ENCODE peak calls at places on chromosomes 5 and 9, in seven cellular contexts. P is IMR-90, H is H9, C is H1, U is mesenchymal stem cell, M is neuronal stem cell, Z is trophoblast cell. N is an unnamed sample.

GRCh38 chr5:181167814-181168488 is 20.6 kb downstream of the OR2V2 start:
- DNase-seq in P (no peak), H (peak), C (peak), U (no peak), M (no peak), Z (no peak), N (peak)

GRCh38 chr5:141547488-141547887 is 58.6 kb downstream of the PCDHGC5 start:
- DNase-seq in P (peak), H (no peak), C (no peak), U (peak), M (no peak), Z (no peak), N (peak)

GRCh38 chr9:111728617-111729366 is 65.9 kb downstream of the SHOC1 start:
- DNase-seq in P (peak), H (no peak), C (no peak), U (peak), M (no peak), Z (no peak), N (no peak)

GRCh38 chr5:109483395-109483974 is 73.7 kb upstream of the PJA2 start:
- DNase-seq in P (no peak), H (no peak), C (no peak), U (no peak), M (no peak), Z (no peak), N (peak)

GRCh38 chr5:133400831-133401351 is 211.4 kb downstream of the FSTL4 start:
- DNase-seq in P (no peak), H (peak), C (peak), U (no peak), M (no peak), Z (no peak), N (peak)

GRCh38 chr5:15774632-15775031 is 274.7 kb downstream of the FBXL7 start:
- DNase-seq in P (no peak), H (no peak), C (no peak), U (no peak), M (peak), Z (no peak), N (peak)

GRCh38 chr5:37792976-37793328 is 46.9 kb downstream of the GDNF start:
- DNase-seq in P (peak), H (no peak), C (no peak), U (peak), M (no peak), Z (peak), N (no peak)

GRCh38 chr9:37675661-37676060 is 24.9 kb downstream of the FRMPD1 start:
- DNase-seq in P (no peak), H (no peak), C (no peak), U (no peak), M (no peak), Z (no peak), N (no peak)

GRCh38 chr9:7237473-7238243 is 479.9 kb downstream of the KDM4C start:
- DNase-seq in P (peak), H (no peak), C (no peak), U (peak), M (no peak), Z (no peak), N (no peak)

GRCh38 chr5:38783011-38783551 is 62.7 kb upstream of the OSMR start:
- DNase-seq in P (peak), H (no peak), C (no peak), U (peak), M (no peak), Z (peak), N (peak)

GRCh38 chr9:133344979-133345378 is 3.0 kb downstream of the MED22 start:
- DNase-seq in P (no peak), H (no peak), C (no peak), U (no peak), M (no peak), Z (no peak), N (no peak)

GRCh38 chr9:94150279-94150828 is 66.1 kb downstream of the PTPDC1 start:
- DNase-seq in P (no peak), H (no peak), C (no peak), U (no peak), M (no peak), Z (no peak), N (no peak)

GRCh38 chr9:94147776-94148175 is 63.5 kb downstream of the PTPDC1 start:
- DNase-seq in P (no peak), H (no peak), C (no peak), U (no peak), M (no peak), Z (no peak), N (no peak)

GRCh38 chr9:94150890-94151660 is 66.8 kb downstream of the PTPDC1 start:
- DNase-seq in P (no peak), H (no peak), C (no peak), U (peak), M (no peak), Z (no peak), N (peak)

GRCh38 chr9:94149696-94150095 is 65.4 kb downstream of the PTPDC1 start:
- DNase-seq in P (no peak), H (no peak), C (no peak), U (no peak), M (no peak), Z (no peak), N (no peak)

DNA sequence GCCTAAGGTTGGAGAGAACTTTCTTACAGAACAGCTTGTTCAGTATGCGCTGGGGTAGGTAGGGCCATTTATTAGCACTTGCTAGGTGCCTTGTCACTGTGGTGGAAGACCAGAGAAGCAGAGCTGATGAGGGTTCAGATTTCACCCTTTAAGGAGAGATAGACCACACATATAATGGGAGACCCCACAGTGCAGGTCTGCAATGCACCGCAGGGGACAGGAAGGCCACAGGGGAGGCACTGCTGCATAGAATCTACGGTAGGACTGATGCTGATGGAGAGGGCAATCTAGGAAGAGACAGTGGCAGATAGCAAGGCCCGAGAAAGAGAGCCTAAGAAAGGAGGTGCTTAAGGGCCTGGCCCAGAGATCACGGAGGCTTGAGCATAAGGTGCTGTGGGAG is 64.2 kb downstream of the PTPDC1 start:
- DNase-seq in P (no peak), H (no peak), C (no peak), U (no peak), M (no peak), Z (no peak), N (peak)
- H4K8ac ChIP-seq in P (no peak), H (no peak), C (no peak), U (no peak), M (no peak), Z (no peak), N (no peak)

DNA sequence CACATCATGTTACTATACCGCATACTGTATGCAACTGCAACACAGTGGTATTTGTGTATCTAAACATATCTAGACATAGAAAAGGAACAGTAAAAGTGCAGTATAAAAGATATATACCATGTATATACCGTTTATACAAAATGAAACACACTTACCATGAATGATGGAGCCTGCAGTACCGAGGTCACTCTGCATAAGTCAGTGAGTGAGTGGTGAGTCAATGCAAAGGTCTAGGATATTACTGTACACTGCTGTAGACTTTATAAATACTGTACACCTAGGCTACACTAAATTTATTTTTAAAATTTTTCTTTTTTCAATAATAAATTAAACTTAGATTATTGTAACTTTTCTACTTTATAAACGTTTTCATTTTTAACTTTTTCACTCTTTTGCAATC is 29.3 kb downstream of the PRELID2 start:
- DNase-seq in P (peak), H (no peak), C (no peak), U (no peak), M (no peak), Z (no peak), N (no peak)
- H4K8ac ChIP-seq in P (no peak), H (no peak), C (no peak), U (no peak), M (no peak), Z (no peak), N (no peak)

GRCh38 chr5:162657076-162657475 is 589.5 kb downstream of the GABRG2 start:
- DNase-seq in P (no peak), H (no peak), C (no peak), U (no peak), M (no peak), Z (no peak), N (peak)
- H4K8ac ChIP-seq in P (no peak), H (no peak), C (no peak), U (no peak), M (no peak), Z (no peak), N (no peak)

GRCh38 chr9:126363847-126364671 is 37.4 kb downstream of the MVB12B start:
- DNase-seq in P (peak), H (no peak), C (no peak), U (peak), M (no peak), Z (no peak), N (no peak)
- H4K8ac ChIP-seq in P (no peak), H (no peak), C (no peak), U (no peak), M (no peak), Z (no peak), N (no peak)